ENCODE peak calls at places on chromosomes 12 and 14, in seven cellular contexts. One of them, this sample, is unnamed.

GRCh38 chr14:61113561-61113960 is 132.5 kb downstream of the SLC38A6 start:
- DNase-seq in heart left ventricle: no peak
- DNase-seq in GM23248: no peak
- DNase-seq in small intestine: no peak
- DNase-seq in nephron progenitor cell: no peak
- DNase-seq in KBM-7: peak; percentile 62
- DNase-seq in AML-193: no peak
- DNase-seq in this sample: no peak

GRCh38 chr14:90276627-90277367 is 20.4 kb downstream of the PSMC1 start:
- DNase-seq in heart left ventricle: no peak
- DNase-seq in GM23248: peak; percentile 36
- DNase-seq in small intestine: no peak
- DNase-seq in nephron progenitor cell: no peak
- DNase-seq in KBM-7: no peak
- DNase-seq in AML-193: no peak
- DNase-seq in this sample: no peak

GRCh38 chr14:61417141-61417540 is 95.8 kb downstream of the PRKCH start:
- DNase-seq in heart left ventricle: no peak
- DNase-seq in GM23248: no peak
- DNase-seq in small intestine: no peak
- DNase-seq in nephron progenitor cell: no peak
- DNase-seq in KBM-7: no peak
- DNase-seq in AML-193: no peak
- DNase-seq in this sample: no peak

GRCh38 chr14:101480022-101480746 is 81.1 kb upstream of the DIO3 start:
- DNase-seq in heart left ventricle: no peak
- DNase-seq in GM23248: no peak
- DNase-seq in small intestine: no peak
- DNase-seq in nephron progenitor cell: no peak
- DNase-seq in KBM-7: no peak
- DNase-seq in AML-193: no peak
- DNase-seq in this sample: no peak

GRCh38 chr14:51716610-51717009 is 64.9 kb downstream of the FRMD6 start:
- DNase-seq in heart left ventricle: no peak
- DNase-seq in GM23248: peak; percentile 60
- DNase-seq in small intestine: no peak
- DNase-seq in nephron progenitor cell: no peak
- DNase-seq in KBM-7: no peak
- DNase-seq in AML-193: no peak
- DNase-seq in this sample: no peak

GRCh38 chr14:52352546-52352945 is 38.4 kb downstream of the PTGER2 start:
- DNase-seq in heart left ventricle: no peak
- DNase-seq in GM23248: no peak
- DNase-seq in small intestine: peak; percentile 44
- DNase-seq in nephron progenitor cell: no peak
- DNase-seq in KBM-7: no peak
- DNase-seq in AML-193: no peak
- DNase-seq in this sample: no peak

GRCh38 chr14:94036328-94037167 is 10.4 kb downstream of the OTUB2 start:
- DNase-seq in heart left ventricle: peak; percentile 76
- DNase-seq in GM23248: peak; percentile 67
- DNase-seq in small intestine: peak; percentile 75
- DNase-seq in nephron progenitor cell: peak; percentile 78
- DNase-seq in KBM-7: peak; percentile 90
- DNase-seq in AML-193: peak; percentile 56
- DNase-seq in this sample: peak; percentile 32

GRCh38 chr12:122021822-122022392 is at the start of gene BCL7A:
- DNase-seq in heart left ventricle: peak; percentile 73
- DNase-seq in GM23248: peak; percentile 77
- DNase-seq in small intestine: peak; percentile 61
- DNase-seq in nephron progenitor cell: peak; percentile 65
- DNase-seq in KBM-7: peak; percentile 93
- DNase-seq in AML-193: no peak
- DNase-seq in this sample: peak; percentile 58

GRCh38 chr14:34781242-34781641 is 66.8 kb upstream of the CFL2 start:
- DNase-seq in heart left ventricle: no peak
- DNase-seq in GM23248: peak; percentile 93
- DNase-seq in small intestine: no peak
- DNase-seq in nephron progenitor cell: no peak
- DNase-seq in KBM-7: peak; percentile 28
- DNase-seq in AML-193: no peak
- DNase-seq in this sample: no peak

GRCh38 chr12:20798561-20798960 is 11.9 kb upstream of the SLCO1B3 start:
- DNase-seq in heart left ventricle: no peak
- DNase-seq in GM23248: peak; percentile 26
- DNase-seq in small intestine: peak; percentile 25
- DNase-seq in nephron progenitor cell: no peak
- DNase-seq in KBM-7: peak; percentile 45
- DNase-seq in AML-193: no peak
- DNase-seq in this sample: no peak

GRCh38 chr12:55842681-55843429 is at the start of gene MMP19:
- DNase-seq in heart left ventricle: no peak
- DNase-seq in GM23248: peak; percentile 87
- DNase-seq in small intestine: no peak
- DNase-seq in nephron progenitor cell: no peak
- DNase-seq in KBM-7: peak; percentile 47
- DNase-seq in AML-193: no peak
- DNase-seq in this sample: no peak

GRCh38 chr12:75705749-75706719 is 194.6 kb upstream of the KRR1 start:
- DNase-seq in heart left ventricle: peak; percentile 52
- DNase-seq in GM23248: peak; percentile 76
- DNase-seq in small intestine: no peak
- DNase-seq in nephron progenitor cell: peak; percentile 50
- DNase-seq in KBM-7: peak; percentile 45
- DNase-seq in AML-193: no peak
- DNase-seq in this sample: no peak

GRCh38 chr14:68377459-68377858 is 415.4 kb downstream of the ZFP36L1 start:
- DNase-seq in heart left ventricle: peak; percentile 70
- DNase-seq in GM23248: peak; percentile 48
- DNase-seq in small intestine: peak; percentile 59
- DNase-seq in nephron progenitor cell: no peak
- DNase-seq in KBM-7: peak; percentile 70
- DNase-seq in AML-193: peak; percentile 13
- DNase-seq in this sample: no peak

This sample was measured in NCI-H510A.